ENCODE peak calls at places on chromosomes 1 and 21, in eight cellular contexts. O is GM23338; J is CD8-positive, alpha-beta memory T cell; Q is heart left ventricle; U is fibroblast of lung; S is aorta; G is BJ; N is left ventricle myocardium inferior. T is an unnamed sample.

GRCh38 chr1:154998818-154999650 is 3.6 kb upstream of the ZBTB7B start:
- DNase-seq in N (peak; percentile 72), G (no peak), S (peak; percentile 80), O (peak; percentile 94), Q (peak; percentile 63), J (peak; percentile 52), U (peak; percentile 76), T (no peak)

GRCh38 chr1:20395255-20395654 is 90.8 kb downstream of the CAMK2N1 start:
- DNase-seq in Q (no peak), N (no peak), J (no peak), O (no peak), U (no peak), G (no peak), S (no peak), T (no peak)

GRCh38 chr1:207981976-207982375 is 71.1 kb upstream of the CD34 start:
- DNase-seq in O (peak; percentile 75), S (no peak), N (no peak), J (no peak), U (no peak), G (no peak), Q (no peak), T (peak; percentile 56)

GRCh38 chr1:115771094-115771846 is 2.8 kb upstream of the CASQ2 start:
- DNase-seq in J (no peak), U (no peak), N (no peak), Q (no peak), S (no peak), O (peak; percentile 78), G (no peak), T (no peak)

GRCh38 chr1:150065184-150065871 is 2.2 kb upstream of the VPS45 start:
- DNase-seq in O (no peak), S (no peak), G (peak; percentile 39), N (no peak), Q (no peak), U (peak; percentile 66), J (no peak), T (no peak)

GRCh38 chr1:218661411-218661810 is 316.3 kb downstream of the TGFB2 start:
- DNase-seq in N (no peak), S (no peak), Q (no peak), O (no peak), U (no peak), G (no peak), J (no peak), T (no peak)

GRCh38 chr1:66559517-66559916 is 25.6 kb downstream of the SGIP1 start:
- DNase-seq in O (no peak), U (no peak), Q (no peak), N (no peak), S (no peak), G (no peak), J (no peak), T (no peak)

GRCh38 chr1:159752135-159752580 is 28.6 kb upstream of the DUSP23 start:
- DNase-seq in Q (peak; percentile 61), G (no peak), S (peak; percentile 47), U (peak; percentile 65), O (no peak), N (peak; percentile 33), J (no peak), T (peak; percentile 91)

GRCh38 chr1:235954306-235955283 is 87.9 kb upstream of the LYST start:
- DNase-seq in G (no peak), O (no peak), J (peak; percentile 55), Q (no peak), S (peak; percentile 63), N (peak; percentile 28), U (no peak), T (no peak)

GRCh38 chr1:102239247-102239646 is 242.5 kb upstream of the OLFM3 start:
- DNase-seq in N (no peak), Q (no peak), U (no peak), G (no peak), S (no peak), O (no peak), J (no peak), T (no peak)

GRCh38 chr1:102241431-102242338 is 245.0 kb upstream of the OLFM3 start:
- DNase-seq in N (no peak), J (no peak), G (no peak), S (no peak), U (no peak), Q (no peak), O (no peak), T (no peak)
- H3K27me3 ChIP-seq in N (no peaks in the 10 kb centered on the region), J (no peaks in the 10 kb centered on the region), G (no peaks in the 10 kb centered on the region), S (no peaks in the 10 kb centered on the region), U (no peaks in the 10 kb centered on the region), Q (no peaks in the 10 kb centered on the region), O (no peaks in the 10 kb centered on the region), T (no peaks in the 10 kb centered on the region)

GRCh38 chr1:10851024-10852013 is 54.9 kb upstream of the CASZ1 start:
- DNase-seq in N (no peak), U (no peak), Q (no peak), G (no peak), J (no peak), O (no peak), S (no peak), T (no peak)
- H3K27me3 ChIP-seq in N (peaks cover 4% of the 10 kb centered on the region), U (peaks cover 10% of the 10 kb centered on the region), Q (no peaks in the 10 kb centered on the region), G (peaks cover 6% of the 10 kb centered on the region), J (no peaks in the 10 kb centered on the region), O (no peaks in the 10 kb centered on the region), S (no peaks in the 10 kb centered on the region), T (no peaks in the 10 kb centered on the region)

GRCh38 chr21:33070921-33071877 is 1.3 kb downstream of the OLIG1 start:
- DNase-seq in N (no peak), U (no peak), S (no peak), O (peak; percentile 69), G (no peak), Q (no peak), J (no peak), T (no peak)
- H3K27me3 ChIP-seq in N (peaks cover 99% of the 10 kb centered on the region), U (peaks cover 68% of the 10 kb centered on the region), S (peaks cover 4% of the 10 kb centered on the region), O (peaks cover 96% of the 10 kb centered on the region), G (peaks cover 60% of the 10 kb centered on the region), Q (peaks cover 93% of the 10 kb centered on the region), J (peaks cover 41% of the 10 kb centered on the region), T (peaks cover 19% of the 10 kb centered on the region)

GRCh38 chr1:90834354-90835171 is 117.5 kb upstream of the BARHL2 start:
- DNase-seq in G (no peak), Q (no peak), J (no peak), U (peak; percentile 18), N (no peak), S (no peak), O (no peak), T (no peak)

GRCh38 chr1:90836345-90836679 is 119.2 kb upstream of the BARHL2 start:
- DNase-seq in U (no peak), O (no peak), Q (no peak), G (no peak), J (no peak), N (no peak), S (no peak), T (no peak)

GRCh38 chr1:90833497-90834087 is 116.5 kb upstream of the BARHL2 start:
- DNase-seq in G (no peak), N (no peak), S (no peak), O (peak; percentile 20), J (no peak), Q (no peak), U (no peak), T (no peak)

GRCh38 chr1:90835661-90836344 is 118.7 kb upstream of the BARHL2 start:
- DNase-seq in O (peak; percentile 75), G (no peak), J (no peak), U (no peak), N (no peak), Q (no peak), S (peak; percentile 49), T (no peak)

DNA sequence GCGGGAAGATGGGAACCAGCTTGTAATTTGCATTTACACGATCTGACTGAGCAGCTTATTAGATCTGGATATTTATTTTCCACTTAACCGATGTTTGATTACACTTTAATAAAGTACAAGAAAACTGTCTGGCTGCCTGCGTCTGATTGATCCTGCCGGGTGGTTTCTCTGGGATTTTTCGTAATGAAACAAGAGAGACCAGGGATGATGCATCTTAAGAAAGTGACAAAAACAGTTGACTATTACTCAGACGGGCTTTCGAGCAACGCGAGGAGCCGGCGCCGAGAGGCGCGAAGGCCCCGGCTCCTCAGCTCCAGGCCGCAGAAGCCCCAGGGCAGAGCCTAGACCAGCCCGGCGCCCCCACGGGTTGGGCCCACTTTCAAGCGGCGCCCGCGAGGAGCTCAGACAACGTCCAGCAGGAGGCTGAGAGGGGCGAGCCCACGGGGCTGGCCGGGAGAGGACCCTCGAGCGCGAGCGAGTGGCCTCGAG is 118.1 kb upstream of the BARHL2 start:
- DNase-seq in O (peak; percentile 48), G (no peak), S (no peak), J (peak; percentile 19), Q (no peak), U (no peak), N (no peak), T (no peak)
- H3K27me3 ChIP-seq in O (peaks cover 99% of the 10 kb centered on the region), G (peaks cover 39% of the 10 kb centered on the region), S (peaks cover 6% of the 10 kb centered on the region), J (peaks cover 81% of the 10 kb centered on the region), Q (peaks cover 73% of the 10 kb centered on the region), U (peaks cover 42% of the 10 kb centered on the region), N (peaks cover 88% of the 10 kb centered on the region), T (peaks cover 23% of the 10 kb centered on the region)

GRCh38 chr1:147077523-147077922 is 94.7 kb downstream of the PRKAB2 start:
- DNase-seq in U (no peak), Q (no peak), O (peak; percentile 31), S (no peak), G (no peak), J (no peak), N (no peak), T (no peak)
- H3K27me3 ChIP-seq in U (peaks cover 52% of the 10 kb centered on the region), Q (peaks cover 96% of the 10 kb centered on the region), O (peaks cover 100% of the 10 kb centered on the region), S (no peaks in the 10 kb centered on the region), G (peaks cover 64% of the 10 kb centered on the region), J (peaks cover 38% of the 10 kb centered on the region), N (peaks cover 100% of the 10 kb centered on the region), T (peaks cover 42% of the 10 kb centered on the region)

GRCh38 chr1:143652744-143653143 is 319.0 kb downstream of the FAM72C start:
- DNase-seq in O (no peak), G (no peak), N (no peak), U (no peak), J (no peak), Q (no peak), S (no peak), T (no peak)

GRCh38 chr1:143651350-143651992 is 320.3 kb downstream of the FAM72C start:
- DNase-seq in O (no peak), J (no peak), N (no peak), Q (no peak), S (no peak), G (no peak), U (no peak), T (no peak)

GRCh38 chr1:143652187-143652586 is 319.6 kb downstream of the FAM72C start:
- DNase-seq in N (no peak), Q (no peak), S (no peak), O (no peak), J (no peak), G (no peak), U (no peak), T (no peak)

GRCh38 chr1:143653403-143653802 is 318.4 kb downstream of the FAM72C start:
- DNase-seq in O (no peak), N (no peak), Q (no peak), U (no peak), S (no peak), G (no peak), J (no peak), T (no peak)
- H3K27me3 ChIP-seq in O (no peaks in the 10 kb centered on the region), N (peaks cover 100% of the 10 kb centered on the region), Q (peaks cover 94% of the 10 kb centered on the region), U (no peaks in the 10 kb centered on the region), S (peaks cover 2% of the 10 kb centered on the region), G (peaks cover 30% of the 10 kb centered on the region), J (peaks cover 4% of the 10 kb centered on the region), T (no peaks in the 10 kb centered on the region)